ENCODE peak calls at places on chromosome 6, in five cellular contexts. One of them, this sample, is unnamed.

GRCh38 chr6:169051371-169051770 is 202.3 kb downstream of the THBS2 start:
- DNase-seq in hepatocyte: no peak
- DNase-seq in fibroblast of lung: peak
- DNase-seq in stomach: no peak
- DNase-seq in OCI-LY7: no peak
- DNase-seq in this sample: no peak

GRCh38 chr6:46113370-46113769 is 16.4 kb upstream of the ENPP4 start:
- DNase-seq in hepatocyte: peak
- DNase-seq in fibroblast of lung: no peak
- DNase-seq in stomach: no peak
- DNase-seq in OCI-LY7: no peak
- DNase-seq in this sample: no peak

GRCh38 chr6:163420315-163420667 is 5.8 kb downstream of the QKI start:
- DNase-seq in hepatocyte: no peak
- DNase-seq in fibroblast of lung: no peak
- DNase-seq in stomach: no peak
- DNase-seq in OCI-LY7: no peak
- DNase-seq in this sample: no peak

GRCh38 chr6:106446287-106446885 is 85.9 kb downstream of the CRYBG1 start:
- DNase-seq in hepatocyte: no peak
- DNase-seq in fibroblast of lung: peak
- DNase-seq in stomach: no peak
- DNase-seq in OCI-LY7: peak
- DNase-seq in this sample: peak

GRCh38 chr6:113281014-113281810 is 575.9 kb upstream of the MARCKS start:
- DNase-seq in hepatocyte: no peak
- DNase-seq in fibroblast of lung: peak
- DNase-seq in stomach: no peak
- DNase-seq in OCI-LY7: no peak
- DNase-seq in this sample: no peak

GRCh38 chr6:14711056-14711703 is 534.7 kb upstream of the JARID2 start:
- DNase-seq in hepatocyte: peak
- DNase-seq in fibroblast of lung: peak
- DNase-seq in stomach: peak
- DNase-seq in OCI-LY7: peak
- DNase-seq in this sample: peak

GRCh38 chr6:79841577-79842381 is 105.6 kb downstream of the ELOVL4 start:
- DNase-seq in hepatocyte: no peak
- DNase-seq in fibroblast of lung: no peak
- DNase-seq in stomach: no peak
- DNase-seq in OCI-LY7: no peak
- DNase-seq in this sample: no peak

GRCh38 chr6:140062042-140063041 is 687.9 kb upstream of the CITED2 start:
- DNase-seq in hepatocyte: peak
- DNase-seq in fibroblast of lung: peak
- DNase-seq in stomach: peak
- DNase-seq in OCI-LY7: no peak
- DNase-seq in this sample: no peak

GRCh38 chr6:14061644-14062043 is 55.9 kb upstream of the CD83 start:
- DNase-seq in hepatocyte: no peak
- DNase-seq in fibroblast of lung: no peak
- DNase-seq in stomach: no peak
- DNase-seq in OCI-LY7: no peak
- DNase-seq in this sample: no peak

GRCh38 chr6:166382500-166382932 is 224 bp downstream of the MPC1 start:
- DNase-seq in hepatocyte: no peak
- DNase-seq in fibroblast of lung: no peak
- DNase-seq in stomach: no peak
- DNase-seq in OCI-LY7: no peak
- DNase-seq in this sample: no peak

DNA sequence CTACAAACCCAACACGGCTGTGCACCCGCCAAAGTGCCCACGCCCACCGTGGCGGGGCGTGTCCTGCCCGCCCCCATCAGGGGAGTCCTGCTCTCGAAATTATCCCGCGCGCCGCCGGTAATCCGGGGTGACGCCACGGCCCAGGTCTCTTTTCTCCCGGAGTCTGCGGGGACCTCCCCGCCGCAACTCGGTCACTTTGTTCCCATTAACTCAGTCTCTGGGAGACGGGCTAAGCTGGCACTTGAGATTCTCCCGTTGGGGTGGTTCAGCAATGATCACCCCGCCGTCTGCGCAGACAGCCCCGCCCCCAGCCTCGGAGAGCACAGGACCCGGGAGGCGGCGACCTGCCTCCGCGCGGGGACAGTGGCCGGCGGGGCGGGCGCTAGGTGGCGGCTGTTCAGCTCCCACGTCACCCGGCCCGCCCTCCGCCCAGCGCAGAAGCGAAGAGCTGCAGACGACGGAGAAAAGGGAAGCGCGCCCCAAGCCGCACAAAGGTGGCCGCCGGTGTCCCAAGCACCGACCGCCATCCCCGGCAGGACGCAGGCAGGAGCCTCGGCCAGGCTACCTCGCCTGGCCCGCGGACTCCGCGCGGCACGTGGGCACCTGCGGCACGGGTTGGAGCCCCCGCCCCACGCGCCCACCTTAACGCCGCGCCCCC is 31.5 kb downstream of the SF3B5 start:
- DNase-seq in hepatocyte: peak
- DNase-seq in fibroblast of lung: no peak
- DNase-seq in stomach: peak
- DNase-seq in OCI-LY7: peak
- DNase-seq in this sample: peak
- TF ChIP-seq CTCF in hepatocyte: peak
- TF ChIP-seq CTCF in fibroblast of lung: no peak
- TF ChIP-seq CTCF in stomach: peak
- TF ChIP-seq CTCF in OCI-LY7: peak
- TF ChIP-seq CTCF in this sample: peak

GRCh38 chr6:104705095-104705707 is 154.5 kb downstream of the HACE1 start:
- DNase-seq in hepatocyte: no peak
- DNase-seq in fibroblast of lung: peak
- DNase-seq in stomach: no peak
- DNase-seq in OCI-LY7: peak
- DNase-seq in this sample: no peak
- TF ChIP-seq CTCF in hepatocyte: no peak
- TF ChIP-seq CTCF in fibroblast of lung: no peak
- TF ChIP-seq CTCF in stomach: no peak
- TF ChIP-seq CTCF in OCI-LY7: no peak
- TF ChIP-seq CTCF in this sample: no peak

GRCh38 chr6:56961151-56961550 is 6.2 kb downstream of the BEND6 start:
- DNase-seq in hepatocyte: no peak
- DNase-seq in fibroblast of lung: no peak
- DNase-seq in stomach: no peak
- DNase-seq in OCI-LY7: peak
- DNase-seq in this sample: no peak
- TF ChIP-seq CTCF in hepatocyte: no peak
- TF ChIP-seq CTCF in fibroblast of lung: no peak
- TF ChIP-seq CTCF in stomach: no peak
- TF ChIP-seq CTCF in OCI-LY7: peak
- TF ChIP-seq CTCF in this sample: peak

GRCh38 chr6:31070711-31071197 is 41.6 kb downstream of the C6orf15 start:
- DNase-seq in hepatocyte: peak
- DNase-seq in fibroblast of lung: peak
- DNase-seq in stomach: peak
- DNase-seq in OCI-LY7: peak
- DNase-seq in this sample: no peak
- TF ChIP-seq CTCF in hepatocyte: peak
- TF ChIP-seq CTCF in fibroblast of lung: peak
- TF ChIP-seq CTCF in stomach: peak
- TF ChIP-seq CTCF in OCI-LY7: peak
- TF ChIP-seq CTCF in this sample: peak

DNA sequence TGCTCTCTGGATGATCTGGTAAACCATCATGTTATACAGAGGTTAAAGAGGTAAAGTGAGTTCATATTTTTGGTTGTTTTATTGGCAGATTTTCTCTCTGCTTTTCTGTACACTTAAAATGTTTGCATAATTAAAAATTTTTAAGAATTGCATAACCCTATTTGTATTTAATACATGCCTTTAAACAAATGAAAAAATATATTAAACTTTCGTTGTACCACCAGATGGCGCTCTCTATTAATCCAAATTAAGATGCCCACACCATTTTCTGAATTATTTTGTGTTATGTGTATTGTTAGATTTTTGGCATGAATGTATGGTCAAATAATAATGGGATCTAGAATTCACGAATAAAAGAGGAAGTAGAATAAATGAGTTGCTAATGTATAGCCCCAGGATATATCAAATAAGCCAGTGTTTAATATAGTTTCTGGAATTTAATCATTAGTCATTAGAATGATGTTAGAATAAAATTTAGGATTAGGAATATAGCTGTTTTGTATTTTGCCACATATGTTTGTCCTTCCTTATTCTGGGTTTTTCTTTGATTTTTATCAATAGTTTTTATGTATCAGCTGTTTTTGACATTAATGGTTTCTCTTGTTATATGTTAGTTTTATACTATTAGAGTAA is 38.9 kb downstream of the SMAP1 start:
- DNase-seq in hepatocyte: peak
- DNase-seq in fibroblast of lung: peak
- DNase-seq in stomach: no peak
- DNase-seq in OCI-LY7: peak
- DNase-seq in this sample: no peak
- TF ChIP-seq CTCF in hepatocyte: peak
- TF ChIP-seq CTCF in fibroblast of lung: no peak
- TF ChIP-seq CTCF in stomach: peak
- TF ChIP-seq CTCF in OCI-LY7: peak
- TF ChIP-seq CTCF in this sample: peak

This sample was measured in GM10248.